ENCODE peak calls at places on chromosomes 16 and 17, in seven cellular contexts. One of them, this sample, is unnamed.

GRCh38 chr16:67299269-67299668 is 19.9 kb downstream of the PLEKHG4 start:
- DNase-seq in neuronal stem cell: no peak
- DNase-seq in mesenchymal stem cell: no peak
- DNase-seq in mesendoderm: no peak
- DNase-seq in IMR-90: no peak
- DNase-seq in trophoblast cell: no peak
- DNase-seq in H1: no peak
- DNase-seq in this sample: no peak

GRCh38 chr16:929674-930073 is 41.1 kb downstream of the LMF1 start:
- DNase-seq in IMR-90: no peak
- DNase-seq in trophoblast cell: no peak
- DNase-seq in H1: no peak
- DNase-seq in neuronal stem cell: no peak
- DNase-seq in mesenchymal stem cell: no peak
- DNase-seq in mesendoderm: no peak
- DNase-seq in this sample: no peak

GRCh38 chr16:27465483-27465879 is 63.5 kb downstream of the IL21R start:
- DNase-seq in H1: no peak
- DNase-seq in trophoblast cell: no peak
- DNase-seq in mesenchymal stem cell: no peak
- DNase-seq in neuronal stem cell: no peak
- DNase-seq in IMR-90: no peak
- DNase-seq in mesendoderm: no peak
- DNase-seq in this sample: no peak

GRCh38 chr17:78875331-78875730 is 27.7 kb downstream of the CEP295NL start:
- DNase-seq in H1: no peak
- DNase-seq in mesendoderm: no peak
- DNase-seq in mesenchymal stem cell: no peak
- DNase-seq in IMR-90: no peak
- DNase-seq in neuronal stem cell: no peak
- DNase-seq in trophoblast cell: no peak
- DNase-seq in this sample: no peak

GRCh38 chr17:27473748-27474609 is 17.7 kb downstream of the KSR1 start:
- DNase-seq in neuronal stem cell: no peak
- DNase-seq in H1: no peak
- DNase-seq in mesenchymal stem cell: peak; percentile 35
- DNase-seq in IMR-90: no peak
- DNase-seq in trophoblast cell: no peak
- DNase-seq in mesendoderm: peak; percentile 75
- DNase-seq in this sample: no peak

GRCh38 chr17:79758260-79758659 is 19.7 kb upstream of the CBX2 start:
- DNase-seq in trophoblast cell: no peak
- DNase-seq in H1: no peak
- DNase-seq in neuronal stem cell: no peak
- DNase-seq in mesendoderm: no peak
- DNase-seq in mesenchymal stem cell: no peak
- DNase-seq in IMR-90: no peak
- DNase-seq in this sample: no peak

GRCh38 chr16:35134471-35134870 is 1675.1 kb downstream of the TP53TG3F start:
- DNase-seq in IMR-90: no peak
- DNase-seq in H1: no peak
- DNase-seq in trophoblast cell: peak; percentile 12
- DNase-seq in mesendoderm: no peak
- DNase-seq in neuronal stem cell: no peak
- DNase-seq in mesenchymal stem cell: no peak
- DNase-seq in this sample: no peak

GRCh38 chr17:46995841-46996571 is 17.0 kb upstream of the RPRML start:
- DNase-seq in trophoblast cell: no peak
- DNase-seq in mesenchymal stem cell: peak; percentile 18
- DNase-seq in H1: no peak
- DNase-seq in neuronal stem cell: no peak
- DNase-seq in IMR-90: peak; percentile 59
- DNase-seq in mesendoderm: no peak
- DNase-seq in this sample: no peak

GRCh38 chr16:70563571-70563970 is 40.0 kb downstream of the SF3B3 start:
- DNase-seq in mesendoderm: no peak
- DNase-seq in trophoblast cell: no peak
- DNase-seq in IMR-90: no peak
- DNase-seq in neuronal stem cell: no peak
- DNase-seq in mesenchymal stem cell: peak; percentile 23
- DNase-seq in H1: no peak
- DNase-seq in this sample: no peak

GRCh38 chr16:2184962-2185361 is 11.4 kb downstream of the CASKIN1 start:
- DNase-seq in neuronal stem cell: no peak
- DNase-seq in mesenchymal stem cell: no peak
- DNase-seq in mesendoderm: no peak
- DNase-seq in trophoblast cell: no peak
- DNase-seq in H1: no peak
- DNase-seq in IMR-90: no peak
- DNase-seq in this sample: no peak

GRCh38 chr16:13390093-13390985 is 488.9 kb downstream of the SHISA9 start:
- DNase-seq in H1: no peak
- DNase-seq in mesendoderm: peak; percentile 54
- DNase-seq in neuronal stem cell: no peak
- DNase-seq in mesenchymal stem cell: no peak
- DNase-seq in IMR-90: no peak
- DNase-seq in trophoblast cell: no peak
- DNase-seq in this sample: no peak

GRCh38 chr17:80524150-80524712 is 20.4 kb upstream of the RPTOR start:
- DNase-seq in IMR-90: no peak
- DNase-seq in H1: no peak
- DNase-seq in trophoblast cell: no peak
- DNase-seq in mesenchymal stem cell: no peak
- DNase-seq in neuronal stem cell: no peak
- DNase-seq in mesendoderm: no peak
- DNase-seq in this sample: no peak

GRCh38 chr16:79316004-79316458 is 284.5 kb downstream of the MAF start:
- DNase-seq in mesendoderm: no peak
- DNase-seq in neuronal stem cell: no peak
- DNase-seq in IMR-90: no peak
- DNase-seq in trophoblast cell: no peak
- DNase-seq in mesenchymal stem cell: no peak
- DNase-seq in H1: no peak
- DNase-seq in this sample: no peak

GRCh38 chr17:77905766-77906165 is 52.7 kb upstream of the TNRC6C start:
- DNase-seq in IMR-90: no peak
- DNase-seq in mesendoderm: no peak
- DNase-seq in trophoblast cell: no peak
- DNase-seq in mesenchymal stem cell: no peak
- DNase-seq in neuronal stem cell: no peak
- DNase-seq in H1: no peak
- DNase-seq in this sample: peak; percentile 23

GRCh38 chr17:30113213-30113612 is 3.4 kb upstream of the NSRP1 start:
- DNase-seq in neuronal stem cell: no peak
- DNase-seq in mesenchymal stem cell: no peak
- DNase-seq in IMR-90: no peak
- DNase-seq in H1: no peak
- DNase-seq in mesendoderm: no peak
- DNase-seq in trophoblast cell: no peak
- DNase-seq in this sample: no peak

GRCh38 chr16:56771558-56772279 is 41.8 kb downstream of the NUP93 start:
- DNase-seq in H1: no peak
- DNase-seq in mesenchymal stem cell: peak; percentile 37
- DNase-seq in trophoblast cell: no peak
- DNase-seq in mesendoderm: no peak
- DNase-seq in neuronal stem cell: no peak
- DNase-seq in IMR-90: peak; percentile 61
- DNase-seq in this sample: no peak

GRCh38 chr16:30472328-30472942 is at the start of gene ITGAL:
- DNase-seq in neuronal stem cell: no peak
- DNase-seq in H1: no peak
- DNase-seq in trophoblast cell: peak; percentile 31
- DNase-seq in mesenchymal stem cell: no peak
- DNase-seq in IMR-90: no peak
- DNase-seq in mesendoderm: peak; percentile 6
- DNase-seq in this sample: no peak

GRCh38 chr17:32319548-32319905 is 22.4 kb downstream of the C17orf75 start:
- DNase-seq in H1: peak; percentile 98
- DNase-seq in trophoblast cell: peak; percentile 64
- DNase-seq in neuronal stem cell: peak; percentile 61
- DNase-seq in IMR-90: peak; percentile 41
- DNase-seq in mesendoderm: peak; percentile 79
- DNase-seq in mesenchymal stem cell: peak; percentile 58
- DNase-seq in this sample: peak; percentile 91

GRCh38 chr17:21282231-21282630 is 2.3 kb upstream of the MAP2K3 start:
- DNase-seq in mesenchymal stem cell: peak; percentile 98
- DNase-seq in trophoblast cell: peak; percentile 87
- DNase-seq in mesendoderm: peak; percentile 68
- DNase-seq in neuronal stem cell: no peak
- DNase-seq in IMR-90: peak; percentile 98
- DNase-seq in H1: no peak
- DNase-seq in this sample: no peak

GRCh38 chr16:51971184-51971583 is 575.8 kb downstream of the TOX3 start:
- DNase-seq in mesendoderm: peak; percentile 42
- DNase-seq in trophoblast cell: no peak
- DNase-seq in neuronal stem cell: peak; percentile 17
- DNase-seq in IMR-90: peak; percentile 52
- DNase-seq in mesenchymal stem cell: peak; percentile 34
- DNase-seq in H1: no peak
- DNase-seq in this sample: peak; percentile 44

GRCh38 chr17:75367312-75367711 is 38.2 kb downstream of the GRB2 start:
- DNase-seq in mesenchymal stem cell: peak; percentile 54
- DNase-seq in neuronal stem cell: no peak
- DNase-seq in IMR-90: peak; percentile 51
- DNase-seq in trophoblast cell: peak; percentile 36
- DNase-seq in H1: no peak
- DNase-seq in mesendoderm: peak; percentile 56
- DNase-seq in this sample: no peak

GRCh38 chr17:61646482-61646881 is 55.5 kb upstream of the NACA2 start:
- DNase-seq in trophoblast cell: no peak
- DNase-seq in neuronal stem cell: no peak
- DNase-seq in H1: no peak
- DNase-seq in mesenchymal stem cell: no peak
- DNase-seq in mesendoderm: no peak
- DNase-seq in IMR-90: no peak
- DNase-seq in this sample: no peak

GRCh38 chr17:61648587-61648986 is 57.6 kb upstream of the NACA2 start:
- DNase-seq in neuronal stem cell: no peak
- DNase-seq in IMR-90: no peak
- DNase-seq in mesenchymal stem cell: no peak
- DNase-seq in H1: no peak
- DNase-seq in trophoblast cell: no peak
- DNase-seq in mesendoderm: no peak
- DNase-seq in this sample: no peak

GRCh38 chr17:61644800-61645774 is 54.1 kb upstream of the NACA2 start:
- DNase-seq in trophoblast cell: no peak
- DNase-seq in mesendoderm: no peak
- DNase-seq in neuronal stem cell: no peak
- DNase-seq in IMR-90: no peak
- DNase-seq in H1: no peak
- DNase-seq in mesenchymal stem cell: no peak
- DNase-seq in this sample: no peak

GRCh38 chr17:61645898-61646297 is 54.9 kb upstream of the NACA2 start:
- DNase-seq in mesenchymal stem cell: no peak
- DNase-seq in H1: no peak
- DNase-seq in trophoblast cell: no peak
- DNase-seq in neuronal stem cell: no peak
- DNase-seq in mesendoderm: no peak
- DNase-seq in IMR-90: peak; percentile 18
- DNase-seq in this sample: no peak

DNA sequence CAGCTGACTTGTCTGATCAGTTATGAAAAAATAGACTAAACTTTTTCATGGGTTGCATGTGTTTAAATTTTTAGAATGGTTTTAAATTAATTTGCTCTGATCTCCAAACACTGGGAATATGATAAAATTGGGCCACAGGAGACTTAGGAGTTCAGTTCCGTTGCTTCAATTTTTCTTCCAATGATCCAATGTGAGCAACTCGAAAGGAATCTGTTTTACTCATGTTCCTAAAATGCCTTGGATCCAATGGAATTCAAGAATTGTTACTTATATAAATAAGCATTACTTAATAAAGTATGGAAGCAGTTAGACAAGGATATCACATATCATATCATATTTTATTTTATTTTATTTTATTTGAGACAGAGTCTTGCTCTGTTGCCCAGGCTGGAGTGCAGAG is 56.0 kb upstream of the NACA2 start:
- DNase-seq in neuronal stem cell: no peak
- DNase-seq in H1: no peak
- DNase-seq in IMR-90: peak; percentile 85
- DNase-seq in trophoblast cell: no peak
- DNase-seq in mesendoderm: no peak
- DNase-seq in mesenchymal stem cell: no peak
- DNase-seq in this sample: no peak
- H3K4ac ChIP-seq in neuronal stem cell: no peak overlapping the region
- H3K4ac ChIP-seq in H1: no peak overlapping the region
- H3K4ac ChIP-seq in IMR-90: no peak overlapping the region
- H3K4ac ChIP-seq in trophoblast cell: no peak overlapping the region
- H3K4ac ChIP-seq in mesendoderm: no peak overlapping the region
- H3K4ac ChIP-seq in mesenchymal stem cell: no peak overlapping the region
- H3K4ac ChIP-seq in this sample: no peak overlapping the region

DNA sequence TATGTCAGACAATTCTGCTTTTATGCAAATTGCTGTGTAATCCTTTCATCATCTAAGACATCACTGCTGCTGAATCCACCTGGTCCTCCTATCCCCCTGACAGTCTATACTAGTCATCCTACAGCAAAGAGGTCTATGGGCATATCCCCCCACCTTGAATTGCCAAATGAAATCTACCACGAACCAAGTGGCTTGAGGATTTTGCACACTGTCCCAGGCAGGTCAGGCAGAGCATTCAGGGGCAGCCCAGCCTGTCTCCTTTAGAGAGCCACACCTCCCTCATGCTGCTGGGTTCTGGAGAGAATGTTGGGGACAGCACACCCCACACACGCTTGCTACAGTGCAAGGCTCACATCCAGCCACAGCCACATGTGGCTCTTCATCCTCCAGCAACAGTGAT is 339.6 kb upstream of the CDH5 start:
- DNase-seq in H1: no peak
- DNase-seq in IMR-90: peak; percentile 44
- DNase-seq in mesenchymal stem cell: no peak
- DNase-seq in trophoblast cell: no peak
- DNase-seq in neuronal stem cell: no peak
- DNase-seq in mesendoderm: no peak
- DNase-seq in this sample: no peak
- H3K4ac ChIP-seq in H1: no peak overlapping the region
- H3K4ac ChIP-seq in IMR-90: peak overlapping the region; percentile 62
- H3K4ac ChIP-seq in mesenchymal stem cell: no peak overlapping the region
- H3K4ac ChIP-seq in trophoblast cell: no peak overlapping the region
- H3K4ac ChIP-seq in neuronal stem cell: no peak overlapping the region
- H3K4ac ChIP-seq in mesendoderm: no peak overlapping the region
- H3K4ac ChIP-seq in this sample: no peak overlapping the region

GRCh38 chr17:35073991-35074627 is 10.6 kb upstream of the RFFL start:
- DNase-seq in trophoblast cell: peak; percentile 79
- DNase-seq in mesendoderm: no peak
- DNase-seq in neuronal stem cell: no peak
- DNase-seq in mesenchymal stem cell: no peak
- DNase-seq in IMR-90: no peak
- DNase-seq in H1: no peak
- DNase-seq in this sample: no peak
- H3K4ac ChIP-seq in trophoblast cell: no peak overlapping the region
- H3K4ac ChIP-seq in mesendoderm: no peak overlapping the region
- H3K4ac ChIP-seq in neuronal stem cell: no peak overlapping the region
- H3K4ac ChIP-seq in mesenchymal stem cell: no peak overlapping the region
- H3K4ac ChIP-seq in IMR-90: no peak overlapping the region
- H3K4ac ChIP-seq in H1: no peak overlapping the region
- H3K4ac ChIP-seq in this sample: no peak overlapping the region

DNA sequence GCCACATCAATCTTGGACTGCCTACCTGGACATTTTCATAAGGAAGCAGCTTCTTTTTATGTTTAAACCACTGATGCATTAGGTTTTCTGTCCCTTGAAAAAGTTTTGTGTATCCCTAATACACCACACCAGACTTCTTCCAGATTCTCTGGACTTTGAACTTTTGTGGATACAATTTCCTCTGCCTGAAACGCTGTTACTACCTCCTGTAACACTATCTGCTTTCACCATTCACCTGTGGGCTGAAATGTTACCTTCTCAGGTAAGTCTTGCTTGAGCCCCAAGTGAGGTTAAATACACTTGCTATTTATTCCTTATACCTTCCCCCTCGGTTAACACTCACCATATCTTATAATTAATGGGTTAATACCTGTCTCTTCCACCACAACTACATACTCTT is 2.7 kb downstream of the ZZEF1 start:
- DNase-seq in IMR-90: no peak
- DNase-seq in mesendoderm: no peak
- DNase-seq in mesenchymal stem cell: no peak
- DNase-seq in neuronal stem cell: no peak
- DNase-seq in H1: no peak
- DNase-seq in trophoblast cell: no peak
- DNase-seq in this sample: no peak
- H3K4ac ChIP-seq in IMR-90: no peak overlapping the region
- H3K4ac ChIP-seq in mesendoderm: no peak overlapping the region
- H3K4ac ChIP-seq in mesenchymal stem cell: no peak overlapping the region
- H3K4ac ChIP-seq in neuronal stem cell: no peak overlapping the region
- H3K4ac ChIP-seq in H1: no peak overlapping the region
- H3K4ac ChIP-seq in trophoblast cell: no peak overlapping the region
- H3K4ac ChIP-seq in this sample: no peak overlapping the region